ENCODE peak calls at places on chromosome X, in eight cellular contexts. Z is breast epithelium, Q is tibial artery, C is HCT116, I is cardiac muscle cell, S is small intestine, H is foreskin fibroblast, V is astrocyte of the spinal cord. E is an unnamed sample.

GRCh38 chrX:69153060-69153730 is 12.1 kb downstream of the PJA1 start:
- DNase-seq in Z (no peak), Q (no peak), C (no peak), I (peak; percentile 86), S (no peak), H (no peak), V (no peak), E (no peak)

GRCh38 chrX:32276153-32276552 is 935.2 kb downstream of the DMD start:
- DNase-seq in Z (no peak), Q (no peak), C (no peak), I (no peak), S (no peak), H (no peak), V (no peak), E (no peak)

GRCh38 chrX:118420462-118420861 is 74.6 kb downstream of the WDR44 start:
- DNase-seq in Z (no peak), Q (no peak), C (no peak), I (peak; percentile 74), S (peak; percentile 66), H (no peak), V (peak; percentile 42), E (peak; percentile 26)

GRCh38 chrX:46626566-46626965 is 53.0 kb downstream of the CHST7 start:
- DNase-seq in Z (no peak), Q (peak; percentile 23), C (no peak), I (peak; percentile 22), S (no peak), H (no peak), V (no peak), E (no peak)

GRCh38 chrX:77493677-77494553 is 46.7 kb downstream of the FGF16 start:
- DNase-seq in Z (no peak), Q (no peak), C (no peak), I (peak; percentile 53), S (no peak), H (peak; percentile 82), V (peak; percentile 76), E (peak; percentile 38)

GRCh38 chrX:49976682-49977197 is 54.3 kb downstream of the CLCN5 start:
- DNase-seq in Z (no peak), Q (no peak), C (no peak), I (no peak), S (no peak), H (no peak), V (no peak), E (no peak)

GRCh38 chrX:71458866-71459265 is 74.0 kb upstream of the OGT start:
- DNase-seq in Z (no peak), Q (no peak), C (no peak), I (no peak), S (no peak), H (no peak), V (no peak), E (no peak)

GRCh38 chrX:132740316-132741123 is 217.9 kb downstream of the HS6ST2 start:
- DNase-seq in Z (no peak), Q (no peak), C (no peak), I (peak; percentile 6), S (no peak), H (no peak), V (no peak), E (no peak)

GRCh38 chrX:70089575-70090297 is 27.5 kb downstream of the OTUD6A start:
- DNase-seq in Z (no peak), Q (no peak), C (no peak), I (peak; percentile 21), S (no peak), H (peak; percentile 35), V (no peak), E (no peak)

GRCh38 chrX:12360991-12361598 is 222.8 kb downstream of the FRMPD4 start:
- DNase-seq in Z (no peak), Q (no peak), C (no peak), I (peak; percentile 14), S (no peak), H (no peak), V (peak; percentile 15), E (no peak)

GRCh38 chrX:130378008-130378669 is 7.3 kb downstream of the GPR119 start:
- DNase-seq in Z (no peak), Q (no peak), C (no peak), I (no peak), S (peak; percentile 37), H (no peak), V (no peak), E (no peak)

GRCh38 chrX:109740076-109740809 is 7.2 kb upstream of the ACSL4 start:
- DNase-seq in Z (peak; percentile 33), Q (no peak), C (no peak), I (peak; percentile 64), S (peak; percentile 25), H (peak; percentile 34), V (no peak), E (peak; percentile 47)

GRCh38 chrX:68249401-68249831 is 183.9 kb downstream of the OPHN1 start:
- DNase-seq in Z (no peak), Q (peak; percentile 38), C (no peak), I (no peak), S (no peak), H (no peak), V (no peak), E (peak; percentile 51)

GRCh38 chrX:20362268-20363002 is 95.7 kb upstream of the RPS6KA3 start:
- DNase-seq in Z (no peak), Q (no peak), C (no peak), I (peak; percentile 68), S (peak; percentile 48), H (peak; percentile 25), V (peak; percentile 46), E (peak; percentile 50)

GRCh38 chrX:132406106-132406505 is 82.7 kb downstream of the MBNL3 start:
- DNase-seq in Z (no peak), Q (no peak), C (no peak), I (no peak), S (no peak), H (no peak), V (no peak), E (no peak)

GRCh38 chrX:109485470-109486340 is 3.8 kb upstream of the GUCY2F start:
- DNase-seq in Z (peak; percentile 51), Q (peak; percentile 57), C (peak; percentile 49), I (peak; percentile 74), S (peak; percentile 52), H (peak; percentile 26), V (peak; percentile 81), E (no peak)

GRCh38 chrX:149456476-149457245 is 48.4 kb downstream of the IDS start:
- DNase-seq in Z (no peak), Q (no peak), C (no peak), I (no peak), S (no peak), H (no peak), V (no peak), E (no peak)

GRCh38 chrX:5708209-5708608 is 520.5 kb downstream of the NLGN4X start:
- DNase-seq in Z (no peak), Q (no peak), C (no peak), I (no peak), S (no peak), H (no peak), V (peak; percentile 47), E (no peak)

GRCh38 chrX:19630228-19630627 is 114.9 kb upstream of the MAP3K15 start:
- DNase-seq in Z (no peak), Q (no peak), C (no peak), I (no peak), S (peak; percentile 3), H (no peak), V (no peak), E (no peak)

GRCh38 chrX:25976683-25977310 is 161.3 kb upstream of the MAGEB18 start:
- DNase-seq in Z (no peak), Q (no peak), C (no peak), I (no peak), S (no peak), H (no peak), V (no peak), E (no peak)

GRCh38 chrX:107716045-107716684 is 59.4 kb downstream of the TSC22D3 start:
- DNase-seq in Z (no peak), Q (no peak), C (no peak), I (peak; percentile 32), S (no peak), H (no peak), V (peak; percentile 30), E (no peak)

GRCh38 chrX:13688384-13688771 is 550 bp upstream of the RAB9A start:
- DNase-seq in Z (no peak), Q (no peak), C (no peak), I (no peak), S (peak; percentile 17), H (no peak), V (no peak), E (no peak)
- H3K4me3 ChIP-seq in Z (peak overlapping the region; percentile 72), Q (peak overlapping the region; percentile 78), C (peak overlapping the region; percentile 70), I (peak overlapping the region; percentile 64), S (peak overlapping the region; percentile 77), H (peak overlapping the region; percentile 85), V (peak overlapping the region; percentile 77), E (peak overlapping the region; percentile 69)

DNA sequence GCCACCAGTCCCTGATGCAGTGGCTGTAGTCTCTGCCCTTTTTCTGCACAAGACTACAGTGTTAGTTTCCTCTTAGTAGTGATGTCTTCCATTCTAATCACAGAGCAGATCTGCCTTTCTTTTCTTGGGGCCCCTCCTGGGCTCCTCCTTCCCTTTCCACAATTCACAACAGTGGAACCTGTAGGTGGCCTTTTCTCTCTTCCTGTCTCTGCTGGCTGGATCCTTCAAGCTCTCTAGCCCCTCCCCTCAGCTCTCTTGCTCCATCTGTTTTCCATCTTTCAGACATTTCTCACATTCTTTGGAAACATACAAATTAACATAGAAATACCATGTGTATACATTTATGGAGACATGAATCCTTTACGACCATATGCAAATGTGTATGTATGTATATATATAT is 284 bp upstream of the SPIN2A start:
- DNase-seq in Z (no peak), Q (no peak), C (no peak), I (peak; percentile 57), S (no peak), H (peak; percentile 14), V (peak; percentile 1), E (no peak)
- H3K4me3 ChIP-seq in Z (peak overlapping the region; percentile 21), Q (peak overlapping the region; percentile 33), C (no peak overlapping the region), I (peak overlapping the region; percentile 31), S (no peak overlapping the region), H (peak overlapping the region; percentile 36), V (peak overlapping the region; percentile 11), E (peak overlapping the region; percentile 36)

DNA sequence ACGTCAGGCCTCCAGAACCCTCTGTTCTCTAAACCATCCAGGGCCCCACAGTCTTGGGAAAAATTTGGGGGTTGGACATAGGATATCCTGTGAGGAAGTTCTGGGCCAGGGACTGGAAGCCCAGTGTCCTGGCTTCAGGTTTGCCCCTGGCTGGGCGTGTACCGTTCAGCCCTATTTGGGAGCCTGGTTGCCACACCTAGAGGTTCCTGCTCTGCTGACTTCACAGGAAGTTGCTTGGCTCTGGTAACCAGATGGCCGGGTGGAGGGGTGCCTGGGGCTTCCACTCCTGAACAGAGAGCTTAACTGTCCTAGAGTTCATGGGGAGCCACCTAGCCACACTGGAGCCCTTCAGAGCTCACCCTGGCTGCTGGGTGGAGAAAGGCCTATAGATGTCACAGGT is 1.1 kb downstream of the TAFAZZIN start:
- DNase-seq in Z (no peak), Q (no peak), C (no peak), I (no peak), S (no peak), H (no peak), V (no peak), E (no peak)
- H3K4me3 ChIP-seq in Z (peak overlapping the region; percentile 66), Q (peak overlapping the region; percentile 89), C (peak overlapping the region; percentile 54), I (peak overlapping the region; percentile 87), S (peak overlapping the region; percentile 61), H (peak overlapping the region; percentile 60), V (peak overlapping the region; percentile 48), E (peak overlapping the region; percentile 64)

DNA sequence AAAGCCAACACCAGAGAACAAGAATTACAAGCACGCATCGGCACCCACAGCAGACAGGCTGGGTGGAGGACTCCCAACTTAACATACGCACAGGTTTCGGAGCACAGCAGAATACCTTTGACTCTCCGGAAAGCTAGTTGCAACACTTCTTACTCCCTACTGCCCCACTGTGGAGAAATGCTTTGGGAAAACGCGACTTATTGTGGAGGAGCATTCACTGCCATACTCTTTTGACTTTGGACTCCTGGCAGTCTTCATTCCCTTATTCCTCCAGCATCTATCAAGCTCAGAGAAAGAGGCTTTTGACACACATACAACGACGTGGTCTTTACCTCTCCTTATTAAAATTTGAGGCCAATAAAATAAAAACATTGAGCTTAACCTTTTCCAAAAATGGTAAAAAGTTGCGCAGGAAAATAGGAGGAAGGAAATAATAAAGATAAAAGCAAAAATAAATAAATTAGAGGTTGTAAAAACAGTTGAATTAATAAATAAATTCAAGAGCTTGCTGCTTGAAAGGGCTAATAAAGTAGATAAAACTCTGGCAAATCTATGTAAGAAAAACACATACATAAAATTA is 41.4 kb upstream of the GPC3 start:
- DNase-seq in Z (peak; percentile 23), Q (peak; percentile 24), C (peak; percentile 10), I (peak; percentile 70), S (peak; percentile 81), H (no peak), V (peak; percentile 18), E (no peak)
- H3K4me3 ChIP-seq in Z (no peak overlapping the region), Q (peak overlapping the region; percentile 23), C (no peak overlapping the region), I (no peak overlapping the region), S (no peak overlapping the region), H (no peak overlapping the region), V (no peak overlapping the region), E (no peak overlapping the region)